ENCODE peak calls at places on chromosomes 16 and 17, in nine cellular contexts. P, G, M, B, X, L, Y, C and F are unnamed samples.

GRCh38 chr17:71681427-71682173 is 439.2 kb upstream of the SOX9 start:
- DNase-seq in P (no peak), G (no peak), M (no peak), B (no peak), X (no peak), L (no peak), Y (no peak), C (no peak), F (no peak)

GRCh38 chr17:75047398-75048098 is 523 bp downstream of the KCTD2 start:
- DNase-seq in P (no peak), G (no peak), M (peak), B (no peak), X (no peak), L (peak), Y (peak), C (no peak), F (no peak)

GRCh38 chr17:67260051-67260987 is 15.3 kb upstream of the HELZ start:
- DNase-seq in P (peak), G (no peak), M (no peak), B (no peak), X (no peak), L (no peak), Y (no peak), C (no peak), F (no peak)

GRCh38 chr17:386145-386876 is 33.7 kb upstream of the RPH3AL start:
- DNase-seq in P (peak), G (peak), M (peak), B (peak), X (peak), L (peak), Y (peak), C (peak), F (peak)

GRCh38 chr17:17063546-17064122 is 21.4 kb downstream of the MPRIP start:
- DNase-seq in P (no peak), G (peak), M (no peak), B (no peak), X (no peak), L (peak), Y (peak), C (no peak), F (no peak)

GRCh38 chr17:81447331-81447933 is 52.2 kb downstream of the BAHCC1 start:
- DNase-seq in P (no peak), G (no peak), M (no peak), B (no peak), X (no peak), L (no peak), Y (no peak), C (no peak), F (no peak)

GRCh38 chr16:3262517-3262916 is 6.1 kb upstream of the MEFV start:
- DNase-seq in P (no peak), G (no peak), M (no peak), B (no peak), X (no peak), L (no peak), Y (no peak), C (no peak), F (no peak)

GRCh38 chr17:58325289-58325726 is 3.3 kb downstream of the TSPOAP1 start:
- DNase-seq in P (no peak), G (no peak), M (peak), B (no peak), X (no peak), L (no peak), Y (no peak), C (no peak), F (no peak)

GRCh38 chr17:40522250-40522960 is 21.0 kb upstream of the TNS4 start:
- DNase-seq in P (no peak), G (no peak), M (no peak), B (no peak), X (no peak), L (no peak), Y (no peak), C (no peak), F (no peak)

GRCh38 chr16:2904922-2905240 is 6.8 kb upstream of the FLYWCH1 start:
- DNase-seq in P (no peak), G (no peak), M (no peak), B (no peak), X (no peak), L (peak), Y (no peak), C (no peak), F (no peak)

GRCh38 chr16:27795992-27796614 is 246.2 kb downstream of the KATNIP start:
- DNase-seq in P (peak), G (no peak), M (peak), B (peak), X (no peak), L (peak), Y (no peak), C (no peak), F (no peak)

GRCh38 chr17:21015564-21015963 is 27.2 kb downstream of the USP22 start:
- DNase-seq in P (no peak), G (no peak), M (no peak), B (no peak), X (no peak), L (no peak), Y (no peak), C (no peak), F (no peak)

GRCh38 chr17:31294231-31294630 is 2.8 kb downstream of the OMG start:
- DNase-seq in P (no peak), G (no peak), M (no peak), B (no peak), X (no peak), L (no peak), Y (no peak), C (no peak), F (no peak)

GRCh38 chr17:2690165-2691068 is 21.1 kb downstream of the CLUH start:
- DNase-seq in P (peak), G (peak), M (no peak), B (no peak), X (no peak), L (peak), Y (no peak), C (no peak), F (peak)

GRCh38 chr17:179721-180379 is 1.6 kb downstream of the DOC2B start:
- DNase-seq in P (no peak), G (no peak), M (peak), B (no peak), X (no peak), L (no peak), Y (no peak), C (no peak), F (no peak)

GRCh38 chr16:78522327-78522726 is 422.9 kb downstream of the WWOX start:
- DNase-seq in P (no peak), G (no peak), M (no peak), B (no peak), X (no peak), L (no peak), Y (no peak), C (no peak), F (no peak)

GRCh38 chr16:89037261-89038152 is 56.1 kb upstream of the ACSF3 start:
- DNase-seq in P (peak), G (no peak), M (peak), B (peak), X (no peak), L (peak), Y (no peak), C (no peak), F (peak)